ENCODE peak calls at places on chromosomes 1 and 21, in seven cellular contexts. U, W, T, A, R, H and K are unnamed samples.

GRCh38 chr1:5493708-5494390 is 498.4 kb downstream of the NPHP4 start:
- DNase-seq in U (no peak), W (no peak), T (no peak), A (no peak), R (no peak), H (no peak), K (no peak)

GRCh38 chr1:225578247-225578646 is 74.7 kb downstream of the ENAH start:
- DNase-seq in U (no peak), W (no peak), T (no peak), A (no peak), R (no peak), H (no peak), K (no peak)

GRCh38 chr1:40092811-40093617 is 4.0 kb downstream of the PPT1 start:
- DNase-seq in U (no peak), W (no peak), T (no peak), A (no peak), R (no peak), H (no peak), K (no peak)

GRCh38 chr1:98210064-98210463 is 289.2 kb upstream of the DPYD start:
- DNase-seq in U (peak), W (no peak), T (peak), A (no peak), R (no peak), H (no peak), K (no peak)

GRCh38 chr1:14815175-14815882 is 216.8 kb downstream of the KAZN start:
- DNase-seq in U (no peak), W (no peak), T (no peak), A (no peak), R (no peak), H (no peak), K (no peak)

GRCh38 chr1:81472387-81472786 is 328.3 kb upstream of the ADGRL2 start:
- DNase-seq in U (no peak), W (no peak), T (no peak), A (no peak), R (no peak), H (no peak), K (no peak)

GRCh38 chr1:190908691-190909090 is 431.0 kb upstream of the BRINP3 start:
- DNase-seq in U (no peak), W (no peak), T (peak), A (no peak), R (no peak), H (no peak), K (no peak)

GRCh38 chr1:26055041-26055440 is 9.1 kb upstream of the SLC30A2 start:
- DNase-seq in U (no peak), W (no peak), T (no peak), A (no peak), R (no peak), H (no peak), K (no peak)

GRCh38 chr1:26856181-26856580 is 6.8 kb upstream of the SFN start:
- DNase-seq in U (no peak), W (no peak), T (no peak), A (no peak), R (no peak), H (no peak), K (no peak)

GRCh38 chr1:232463226-232463625 is 166.7 kb downstream of the SIPA1L2 start:
- DNase-seq in U (no peak), W (no peak), T (peak), A (no peak), R (no peak), H (no peak), K (no peak)

GRCh38 chr1:37255111-37255795 is 219.1 kb upstream of the ZC3H12A start:
- DNase-seq in U (no peak), W (peak), T (peak), A (no peak), R (no peak), H (no peak), K (peak)

GRCh38 chr1:155104605-155105534 is 22.8 kb upstream of the EFNA1 start:
- DNase-seq in U (no peak), W (no peak), T (no peak), A (no peak), R (no peak), H (no peak), K (peak)

GRCh38 chr1:147738129-147738528 is 22.3 kb downstream of the GJA5 start:
- DNase-seq in U (no peak), W (no peak), T (no peak), A (no peak), R (no peak), H (no peak), K (no peak)

GRCh38 chr1:228870041-228870713 is 134.9 kb downstream of the RHOU start:
- DNase-seq in U (no peak), W (no peak), T (no peak), A (no peak), R (no peak), H (peak), K (no peak)

GRCh38 chr1:247112479-247112781 is 8.3 kb upstream of the ZNF669 start:
- DNase-seq in U (no peak), W (no peak), T (no peak), A (no peak), R (no peak), H (no peak), K (no peak)

GRCh38 chr1:38022810-38023209 is 10.3 kb downstream of the UTP11 start:
- DNase-seq in U (no peak), W (no peak), T (no peak), A (no peak), R (no peak), H (no peak), K (no peak)

GRCh38 chr1:161085165-161085564 is 4.2 kb downstream of the NECTIN4 start:
- DNase-seq in U (no peak), W (no peak), T (no peak), A (no peak), R (no peak), H (no peak), K (no peak)

GRCh38 chr21:44911384-44912157 is 9.1 kb downstream of the ITGB2 start:
- DNase-seq in U (no peak), W (no peak), T (no peak), A (peak), R (peak), H (peak), K (peak)

GRCh38 chr1:53894644-53895043 is 657 bp downstream of the DIO1 start:
- DNase-seq in U (no peak), W (no peak), T (no peak), A (no peak), R (no peak), H (no peak), K (no peak)

GRCh38 chr1:213649373-213649772 is 338.4 kb upstream of the PROX1 start:
- DNase-seq in U (no peak), W (peak), T (no peak), A (no peak), R (no peak), H (no peak), K (no peak)

GRCh38 chr1:219498666-219499065 is 114.2 kb downstream of the ZC3H11B start:
- DNase-seq in U (no peak), W (no peak), T (peak), A (no peak), R (no peak), H (no peak), K (no peak)